ENCODE peak calls at places on chromosomes 1 and 21, in six cellular contexts. One of them, this sample, is unnamed.

GRCh38 chr1:216932424-216932823 is 209.2 kb upstream of the ESRRG start:
- DNase-seq in heart left ventricle: no peak
- DNase-seq in AG04450: no peak
- DNase-seq in endodermal cell: no peak
- DNase-seq in neural progenitor cell: no peak
- DNase-seq in astrocyte of the spinal cord: no peak
- DNase-seq in this sample: no peak

GRCh38 chr1:14794136-14794768 is 195.8 kb downstream of the KAZN start:
- DNase-seq in heart left ventricle: no peak
- DNase-seq in AG04450: no peak
- DNase-seq in endodermal cell: no peak
- DNase-seq in neural progenitor cell: no peak
- DNase-seq in astrocyte of the spinal cord: no peak
- DNase-seq in this sample: no peak

GRCh38 chr1:233253231-233254038 is 42.1 kb downstream of the PCNX2 start:
- DNase-seq in heart left ventricle: no peak
- DNase-seq in AG04450: no peak
- DNase-seq in endodermal cell: peak
- DNase-seq in neural progenitor cell: peak
- DNase-seq in astrocyte of the spinal cord: no peak
- DNase-seq in this sample: no peak

GRCh38 chr1:96234299-96234698 is 487.3 kb upstream of the PTBP2 start:
- DNase-seq in heart left ventricle: no peak
- DNase-seq in AG04450: no peak
- DNase-seq in endodermal cell: peak
- DNase-seq in neural progenitor cell: no peak
- DNase-seq in astrocyte of the spinal cord: peak
- DNase-seq in this sample: no peak

GRCh38 chr1:213737398-213738040 is 250.3 kb upstream of the PROX1 start:
- DNase-seq in heart left ventricle: no peak
- DNase-seq in AG04450: no peak
- DNase-seq in endodermal cell: no peak
- DNase-seq in neural progenitor cell: no peak
- DNase-seq in astrocyte of the spinal cord: no peak
- DNase-seq in this sample: no peak

GRCh38 chr21:29293495-29293894 is 5.2 kb upstream of the BACH1 start:
- DNase-seq in heart left ventricle: no peak
- DNase-seq in AG04450: no peak
- DNase-seq in endodermal cell: no peak
- DNase-seq in neural progenitor cell: no peak
- DNase-seq in astrocyte of the spinal cord: no peak
- DNase-seq in this sample: no peak

GRCh38 chr1:175788586-175789252 is 45.3 kb upstream of the TNR start:
- DNase-seq in heart left ventricle: no peak
- DNase-seq in AG04450: no peak
- DNase-seq in endodermal cell: no peak
- DNase-seq in neural progenitor cell: no peak
- DNase-seq in astrocyte of the spinal cord: no peak
- DNase-seq in this sample: no peak

GRCh38 chr1:228957535-228957934 is 222.3 kb downstream of the RHOU start:
- DNase-seq in heart left ventricle: no peak
- DNase-seq in AG04450: no peak
- DNase-seq in endodermal cell: peak
- DNase-seq in neural progenitor cell: no peak
- DNase-seq in astrocyte of the spinal cord: no peak
- DNase-seq in this sample: no peak

GRCh38 chr1:50878434-50878833 is 81.6 kb downstream of the FAF1 start:
- DNase-seq in heart left ventricle: no peak
- DNase-seq in AG04450: no peak
- DNase-seq in endodermal cell: no peak
- DNase-seq in neural progenitor cell: no peak
- DNase-seq in astrocyte of the spinal cord: no peak
- DNase-seq in this sample: no peak

GRCh38 chr21:45372732-45373355 is 32.1 kb upstream of the COL18A1 start:
- DNase-seq in heart left ventricle: peak
- DNase-seq in AG04450: no peak
- DNase-seq in endodermal cell: no peak
- DNase-seq in neural progenitor cell: no peak
- DNase-seq in astrocyte of the spinal cord: no peak
- DNase-seq in this sample: no peak

GRCh38 chr1:24369199-24369598 is 44.4 kb downstream of the STPG1 start:
- DNase-seq in heart left ventricle: peak
- DNase-seq in AG04450: no peak
- DNase-seq in endodermal cell: no peak
- DNase-seq in neural progenitor cell: no peak
- DNase-seq in astrocyte of the spinal cord: peak
- DNase-seq in this sample: no peak

GRCh38 chr1:111878649-111879048 is 110.8 kb downstream of the KCND3 start:
- DNase-seq in heart left ventricle: no peak
- DNase-seq in AG04450: no peak
- DNase-seq in endodermal cell: no peak
- DNase-seq in neural progenitor cell: no peak
- DNase-seq in astrocyte of the spinal cord: no peak
- DNase-seq in this sample: peak

GRCh38 chr1:39130297-39130696 is 74.2 kb upstream of the MACF1 start:
- DNase-seq in heart left ventricle: no peak
- DNase-seq in AG04450: no peak
- DNase-seq in endodermal cell: no peak
- DNase-seq in neural progenitor cell: no peak
- DNase-seq in astrocyte of the spinal cord: peak
- DNase-seq in this sample: no peak

GRCh38 chr21:28781602-28782274 is 210.9 kb downstream of the LTN1 start:
- DNase-seq in heart left ventricle: no peak
- DNase-seq in AG04450: no peak
- DNase-seq in endodermal cell: no peak
- DNase-seq in neural progenitor cell: peak
- DNase-seq in astrocyte of the spinal cord: no peak
- DNase-seq in this sample: no peak

GRCh38 chr21:15437873-15438272 is 291.9 kb upstream of the USP25 start:
- DNase-seq in heart left ventricle: no peak
- DNase-seq in AG04450: no peak
- DNase-seq in endodermal cell: no peak
- DNase-seq in neural progenitor cell: no peak
- DNase-seq in astrocyte of the spinal cord: peak
- DNase-seq in this sample: no peak

GRCh38 chr1:109206324-109206723 is 7.4 kb upstream of the SARS1 start:
- DNase-seq in heart left ventricle: no peak
- DNase-seq in AG04450: no peak
- DNase-seq in endodermal cell: no peak
- DNase-seq in neural progenitor cell: no peak
- DNase-seq in astrocyte of the spinal cord: no peak
- DNase-seq in this sample: no peak

DNA sequence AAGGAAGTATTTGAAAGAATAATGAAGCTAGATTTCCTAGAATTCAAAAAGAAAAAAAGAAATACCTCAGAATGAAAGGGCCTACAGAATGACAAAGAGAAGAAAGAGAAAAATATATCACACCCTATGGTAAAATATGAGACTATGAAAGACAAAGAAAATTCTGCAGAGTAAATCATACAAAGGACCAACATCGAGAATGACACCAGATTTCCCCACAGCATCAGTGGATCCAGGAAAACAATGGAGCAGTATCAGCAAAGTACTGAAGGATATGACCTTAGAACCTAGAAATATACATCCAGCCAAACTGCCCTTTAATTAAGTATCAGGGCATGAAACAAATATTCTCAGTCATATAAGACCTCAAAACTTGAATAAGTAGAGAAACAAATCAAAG is 21.2 kb upstream of the IFNAR2 start:
- DNase-seq in heart left ventricle: no peak
- DNase-seq in AG04450: no peak
- DNase-seq in endodermal cell: no peak
- DNase-seq in neural progenitor cell: no peak
- DNase-seq in astrocyte of the spinal cord: no peak
- DNase-seq in this sample: no peak
- TF ChIP-seq CTCF in heart left ventricle: no peak
- TF ChIP-seq CTCF in AG04450: no peak
- TF ChIP-seq CTCF in endodermal cell: no peak
- TF ChIP-seq CTCF in neural progenitor cell: no peak
- TF ChIP-seq CTCF in astrocyte of the spinal cord: no peak
- TF ChIP-seq CTCF in this sample: no peak

GRCh38 chr21:36945496-36946138 is 20.9 kb downstream of the HLCS start:
- DNase-seq in heart left ventricle: no peak
- DNase-seq in AG04450: no peak
- DNase-seq in endodermal cell: no peak
- DNase-seq in neural progenitor cell: no peak
- DNase-seq in astrocyte of the spinal cord: no peak
- DNase-seq in this sample: no peak

GRCh38 chr21:36948686-36949085 is 17.8 kb downstream of the HLCS start:
- DNase-seq in heart left ventricle: no peak
- DNase-seq in AG04450: no peak
- DNase-seq in endodermal cell: no peak
- DNase-seq in neural progenitor cell: no peak
- DNase-seq in astrocyte of the spinal cord: no peak
- DNase-seq in this sample: no peak

GRCh38 chr21:36949171-36950141 is 17.0 kb downstream of the HLCS start:
- DNase-seq in heart left ventricle: no peak
- DNase-seq in AG04450: no peak
- DNase-seq in endodermal cell: peak
- DNase-seq in neural progenitor cell: no peak
- DNase-seq in astrocyte of the spinal cord: no peak
- DNase-seq in this sample: no peak

DNA sequence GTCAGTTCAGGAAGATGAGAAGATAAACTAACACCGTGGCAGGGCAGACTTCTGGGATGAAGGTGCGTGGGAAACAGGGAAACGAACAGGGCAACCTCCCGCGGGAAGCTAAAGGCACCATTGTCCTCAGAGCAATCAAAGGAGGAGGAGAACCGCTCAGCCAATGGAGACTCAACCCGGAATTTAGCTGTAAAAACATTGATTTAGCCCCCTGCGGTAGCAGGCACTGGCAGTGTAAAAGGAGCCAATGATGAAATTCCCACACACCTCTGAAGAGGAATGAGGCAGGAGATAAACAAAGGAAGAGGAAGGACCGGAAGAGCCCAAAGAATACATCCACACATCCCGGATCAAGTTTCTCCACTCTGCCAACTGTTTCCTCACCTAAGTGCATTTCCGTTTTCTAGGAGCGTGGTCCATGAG is 19.5 kb downstream of the HLCS start:
- DNase-seq in heart left ventricle: no peak
- DNase-seq in AG04450: no peak
- DNase-seq in endodermal cell: peak
- DNase-seq in neural progenitor cell: peak
- DNase-seq in astrocyte of the spinal cord: no peak
- DNase-seq in this sample: no peak
- H3K4me3 ChIP-seq in heart left ventricle: no peak
- H3K4me3 ChIP-seq in AG04450: no peak
- H3K4me3 ChIP-seq in endodermal cell: peak
- H3K4me3 ChIP-seq in neural progenitor cell: peak
- H3K4me3 ChIP-seq in astrocyte of the spinal cord: no peak
- H3K4me3 ChIP-seq in this sample: no peak

GRCh38 chr1:9823943-9824701 is at the start of gene CLSTN1:
- DNase-seq in heart left ventricle: peak
- DNase-seq in AG04450: peak
- DNase-seq in endodermal cell: peak
- DNase-seq in neural progenitor cell: peak
- DNase-seq in astrocyte of the spinal cord: peak
- DNase-seq in this sample: no peak

GRCh38 chr1:9826087-9826486 is 2.3 kb upstream of the CLSTN1 start:
- DNase-seq in heart left ventricle: no peak
- DNase-seq in AG04450: no peak
- DNase-seq in endodermal cell: no peak
- DNase-seq in neural progenitor cell: no peak
- DNase-seq in astrocyte of the spinal cord: no peak
- DNase-seq in this sample: no peak

GRCh38 chr1:9824702-9825089 is 931 bp upstream of the CLSTN1 start:
- DNase-seq in heart left ventricle: no peak
- DNase-seq in AG04450: no peak
- DNase-seq in endodermal cell: no peak
- DNase-seq in neural progenitor cell: no peak
- DNase-seq in astrocyte of the spinal cord: no peak
- DNase-seq in this sample: no peak

GRCh38 chr1:9826616-9827015 is 2.9 kb upstream of the CLSTN1 start:
- DNase-seq in heart left ventricle: no peak
- DNase-seq in AG04450: no peak
- DNase-seq in endodermal cell: no peak
- DNase-seq in neural progenitor cell: no peak
- DNase-seq in astrocyte of the spinal cord: no peak
- DNase-seq in this sample: no peak

GRCh38 chr1:9825101-9826074 is 1.6 kb upstream of the CLSTN1 start:
- DNase-seq in heart left ventricle: peak
- DNase-seq in AG04450: no peak
- DNase-seq in endodermal cell: peak
- DNase-seq in neural progenitor cell: peak
- DNase-seq in astrocyte of the spinal cord: peak
- DNase-seq in this sample: peak
- TF ChIP-seq CTCF in heart left ventricle: no peak
- TF ChIP-seq CTCF in AG04450: no peak
- TF ChIP-seq CTCF in endodermal cell: no peak
- TF ChIP-seq CTCF in neural progenitor cell: no peak
- TF ChIP-seq CTCF in astrocyte of the spinal cord: no peak
- TF ChIP-seq CTCF in this sample: peak

GRCh38 chr21:31727181-31727580 is 4.7 kb downstream of the SCAF4 start:
- DNase-seq in heart left ventricle: no peak
- DNase-seq in AG04450: no peak
- DNase-seq in endodermal cell: no peak
- DNase-seq in neural progenitor cell: no peak
- DNase-seq in astrocyte of the spinal cord: no peak
- DNase-seq in this sample: no peak

GRCh38 chr21:31730687-31731111 is 1.2 kb downstream of the SCAF4 start:
- DNase-seq in heart left ventricle: no peak
- DNase-seq in AG04450: no peak
- DNase-seq in endodermal cell: peak
- DNase-seq in neural progenitor cell: peak
- DNase-seq in astrocyte of the spinal cord: peak
- DNase-seq in this sample: no peak

GRCh38 chr21:31728191-31728590 is 3.7 kb downstream of the SCAF4 start:
- DNase-seq in heart left ventricle: no peak
- DNase-seq in AG04450: no peak
- DNase-seq in endodermal cell: no peak
- DNase-seq in neural progenitor cell: no peak
- DNase-seq in astrocyte of the spinal cord: no peak
- DNase-seq in this sample: no peak

GRCh38 chr21:31729622-31730343 is 2.1 kb downstream of the SCAF4 start:
- DNase-seq in heart left ventricle: no peak
- DNase-seq in AG04450: no peak
- DNase-seq in endodermal cell: no peak
- DNase-seq in neural progenitor cell: no peak
- DNase-seq in astrocyte of the spinal cord: no peak
- DNase-seq in this sample: no peak

DNA sequence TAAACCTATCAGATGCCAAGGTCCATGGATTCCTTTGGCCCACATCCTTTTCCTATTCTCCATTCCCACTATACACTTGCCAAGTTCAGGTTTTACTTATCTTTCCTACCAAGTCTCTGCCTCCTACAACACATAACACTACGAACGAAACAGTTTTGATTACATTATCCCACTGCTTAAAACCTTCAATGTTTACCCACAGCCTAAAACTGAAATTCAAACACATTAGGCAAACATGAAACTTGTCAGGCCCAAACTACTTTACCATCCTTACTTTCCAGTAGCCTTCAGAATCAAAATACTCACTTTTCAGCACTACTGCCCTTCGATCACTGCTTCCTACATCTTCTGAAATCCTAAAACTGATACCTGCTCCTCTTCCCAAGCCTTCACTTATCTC is 3.0 kb downstream of the SCAF4 start:
- DNase-seq in heart left ventricle: no peak
- DNase-seq in AG04450: no peak
- DNase-seq in endodermal cell: no peak
- DNase-seq in neural progenitor cell: no peak
- DNase-seq in astrocyte of the spinal cord: no peak
- DNase-seq in this sample: no peak
- H3K4me3 ChIP-seq in heart left ventricle: no peak
- H3K4me3 ChIP-seq in AG04450: no peak
- H3K4me3 ChIP-seq in endodermal cell: peak
- H3K4me3 ChIP-seq in neural progenitor cell: peak
- H3K4me3 ChIP-seq in astrocyte of the spinal cord: no peak
- H3K4me3 ChIP-seq in this sample: no peak

This sample was measured in epithelial cell of proximal tubule.